ENCODE peak calls at places on chromosomes 13 and 19, in nine cellular contexts. One of them, this sample, is unnamed.

GRCh38 chr13:26605845-26606244 is 48.4 kb downstream of the WASF3 start:
- DNase-seq in H7: peak; percentile 42
- DNase-seq in thoracic aorta: no peak
- DNase-seq in tibial artery: no peak
- DNase-seq in spleen: no peak
- DNase-seq in DND-41: no peak
- DNase-seq in testis: peak; percentile 34
- DNase-seq in pancreas: no peak
- DNase-seq in WERI-Rb-1: peak; percentile 65
- DNase-seq in this sample: no peak

GRCh38 chr13:107712145-107712544 is 503.2 kb downstream of the LIG4 start:
- DNase-seq in H7: no peak
- DNase-seq in thoracic aorta: no peak
- DNase-seq in tibial artery: no peak
- DNase-seq in spleen: no peak
- DNase-seq in DND-41: no peak
- DNase-seq in testis: no peak
- DNase-seq in pancreas: no peak
- DNase-seq in WERI-Rb-1: no peak
- DNase-seq in this sample: no peak

GRCh38 chr19:13842294-13843103 is 34.4 kb upstream of the NANOS3 start:
- DNase-seq in H7: peak; percentile 95
- DNase-seq in thoracic aorta: peak; percentile 70
- DNase-seq in tibial artery: peak; percentile 89
- DNase-seq in spleen: peak; percentile 93
- DNase-seq in DND-41: peak; percentile 42
- DNase-seq in testis: peak; percentile 83
- DNase-seq in pancreas: peak; percentile 89
- DNase-seq in WERI-Rb-1: peak; percentile 62
- DNase-seq in this sample: peak; percentile 49

GRCh38 chr13:67140006-67140405 is 90.1 kb downstream of the PCDH9 start:
- DNase-seq in H7: no peak
- DNase-seq in thoracic aorta: no peak
- DNase-seq in tibial artery: no peak
- DNase-seq in spleen: no peak
- DNase-seq in DND-41: no peak
- DNase-seq in testis: no peak
- DNase-seq in pancreas: no peak
- DNase-seq in WERI-Rb-1: no peak
- DNase-seq in this sample: no peak

GRCh38 chr13:77521595-77522367 is 13.7 kb upstream of the SCEL start:
- DNase-seq in H7: peak; percentile 14
- DNase-seq in thoracic aorta: no peak
- DNase-seq in tibial artery: no peak
- DNase-seq in spleen: no peak
- DNase-seq in DND-41: no peak
- DNase-seq in testis: no peak
- DNase-seq in pancreas: no peak
- DNase-seq in WERI-Rb-1: no peak
- DNase-seq in this sample: no peak

GRCh38 chr13:73607489-73608156 is 526.6 kb downstream of the KLF12 start:
- DNase-seq in H7: no peak
- DNase-seq in thoracic aorta: no peak
- DNase-seq in tibial artery: no peak
- DNase-seq in spleen: no peak
- DNase-seq in DND-41: no peak
- DNase-seq in testis: no peak
- DNase-seq in pancreas: no peak
- DNase-seq in WERI-Rb-1: no peak
- DNase-seq in this sample: peak; percentile 88

GRCh38 chr13:92649140-92649813 is 577.3 kb upstream of the GPC6 start:
- DNase-seq in H7: no peak
- DNase-seq in thoracic aorta: no peak
- DNase-seq in tibial artery: no peak
- DNase-seq in spleen: no peak
- DNase-seq in DND-41: no peak
- DNase-seq in testis: no peak
- DNase-seq in pancreas: no peak
- DNase-seq in WERI-Rb-1: no peak
- DNase-seq in this sample: no peak

GRCh38 chr13:41428155-41428554 is 29.2 kb upstream of the RGCC start:
- DNase-seq in H7: peak; percentile 78
- DNase-seq in thoracic aorta: no peak
- DNase-seq in tibial artery: no peak
- DNase-seq in spleen: peak; percentile 69
- DNase-seq in DND-41: no peak
- DNase-seq in testis: no peak
- DNase-seq in pancreas: no peak
- DNase-seq in WERI-Rb-1: no peak
- DNase-seq in this sample: no peak

GRCh38 chr13:44197791-44198770 is 175.5 kb upstream of the SERP2 start:
- DNase-seq in H7: no peak
- DNase-seq in thoracic aorta: no peak
- DNase-seq in tibial artery: no peak
- DNase-seq in spleen: no peak
- DNase-seq in DND-41: no peak
- DNase-seq in testis: no peak
- DNase-seq in pancreas: no peak
- DNase-seq in WERI-Rb-1: no peak
- DNase-seq in this sample: no peak

GRCh38 chr13:30802953-30803478 is 67.7 kb downstream of the ALOX5AP start:
- DNase-seq in H7: peak; percentile 91
- DNase-seq in thoracic aorta: peak; percentile 54
- DNase-seq in tibial artery: peak; percentile 85
- DNase-seq in spleen: peak; percentile 96
- DNase-seq in DND-41: peak; percentile 85
- DNase-seq in testis: peak; percentile 94
- DNase-seq in pancreas: peak; percentile 92
- DNase-seq in WERI-Rb-1: peak; percentile 73
- DNase-seq in this sample: peak; percentile 57
- H3K4me3 ChIP-seq in H7: peak overlapping the region; percentile 25
- H3K4me3 ChIP-seq in thoracic aorta: peak overlapping the region; percentile 68
- H3K4me3 ChIP-seq in tibial artery: peak overlapping the region; percentile 47
- H3K4me3 ChIP-seq in spleen: peak overlapping the region; percentile 8
- H3K4me3 ChIP-seq in DND-41: no peak overlapping the region
- H3K4me3 ChIP-seq in testis: peak overlapping the region; percentile 68
- H3K4me3 ChIP-seq in pancreas: no peak overlapping the region
- H3K4me3 ChIP-seq in WERI-Rb-1: no peak overlapping the region
- H3K4me3 ChIP-seq in this sample: no peak overlapping the region

GRCh38 chr19:1260749-1261511 is 8.2 kb upstream of the CIRBP start:
- DNase-seq in H7: peak; percentile 100
- DNase-seq in thoracic aorta: no peak
- DNase-seq in tibial artery: peak; percentile 94
- DNase-seq in spleen: peak; percentile 98
- DNase-seq in DND-41: peak; percentile 98
- DNase-seq in testis: peak; percentile 97
- DNase-seq in pancreas: peak; percentile 97
- DNase-seq in WERI-Rb-1: peak; percentile 95
- DNase-seq in this sample: peak; percentile 97

GRCh38 chr19:1261863-1262686 is 7.1 kb upstream of the CIRBP start:
- DNase-seq in H7: peak; percentile 69
- DNase-seq in thoracic aorta: peak; percentile 74
- DNase-seq in tibial artery: peak; percentile 71
- DNase-seq in spleen: peak; percentile 90
- DNase-seq in DND-41: no peak
- DNase-seq in testis: no peak
- DNase-seq in pancreas: peak; percentile 89
- DNase-seq in WERI-Rb-1: no peak
- DNase-seq in this sample: no peak

GRCh38 chr19:1261512-1261862 is 7.6 kb upstream of the CIRBP start:
- DNase-seq in H7: peak; percentile 81
- DNase-seq in thoracic aorta: no peak
- DNase-seq in tibial artery: no peak
- DNase-seq in spleen: no peak
- DNase-seq in DND-41: no peak
- DNase-seq in testis: no peak
- DNase-seq in pancreas: no peak
- DNase-seq in WERI-Rb-1: no peak
- DNase-seq in this sample: no peak

GRCh38 chr19:1263198-1263597 is 5.9 kb upstream of the CIRBP start:
- DNase-seq in H7: no peak
- DNase-seq in thoracic aorta: no peak
- DNase-seq in tibial artery: no peak
- DNase-seq in spleen: peak; percentile 84
- DNase-seq in DND-41: no peak
- DNase-seq in testis: no peak
- DNase-seq in pancreas: no peak
- DNase-seq in WERI-Rb-1: no peak
- DNase-seq in this sample: no peak

GRCh38 chr19:1262687-1263123 is 6.4 kb upstream of the CIRBP start:
- DNase-seq in H7: peak; percentile 90
- DNase-seq in thoracic aorta: no peak
- DNase-seq in tibial artery: no peak
- DNase-seq in spleen: peak; percentile 87
- DNase-seq in DND-41: no peak
- DNase-seq in testis: no peak
- DNase-seq in pancreas: no peak
- DNase-seq in WERI-Rb-1: no peak
- DNase-seq in this sample: no peak
- H3K4me3 ChIP-seq in H7: peak overlapping the region; percentile 78
- H3K4me3 ChIP-seq in thoracic aorta: peak overlapping the region; percentile 82
- H3K4me3 ChIP-seq in tibial artery: no peak overlapping the region
- H3K4me3 ChIP-seq in spleen: peak overlapping the region; percentile 65
- H3K4me3 ChIP-seq in DND-41: no peak overlapping the region
- H3K4me3 ChIP-seq in testis: no peak overlapping the region
- H3K4me3 ChIP-seq in pancreas: no peak overlapping the region
- H3K4me3 ChIP-seq in WERI-Rb-1: no peak overlapping the region
- H3K4me3 ChIP-seq in this sample: peak overlapping the region; percentile 58

DNA sequence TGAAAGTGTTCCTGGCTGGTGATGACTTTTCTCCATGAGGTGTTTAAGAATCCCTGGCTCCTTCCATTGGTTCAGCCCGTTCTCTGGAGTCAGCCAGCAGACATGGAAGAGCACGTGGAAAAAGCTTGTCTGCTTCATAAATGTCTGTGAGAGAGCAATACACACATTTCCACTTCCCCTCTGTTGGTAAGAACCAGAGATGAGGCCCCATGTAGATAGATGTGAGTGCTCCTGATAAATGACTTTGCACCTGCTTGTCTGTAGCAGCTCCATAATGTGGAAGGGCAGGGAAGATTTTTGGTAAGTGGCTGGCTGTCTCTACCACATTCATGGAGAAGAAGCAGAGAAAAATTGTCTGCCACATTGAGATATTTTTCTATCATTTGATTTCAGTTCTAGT is 325.8 kb downstream of the LMO7 start:
- DNase-seq in H7: no peak
- DNase-seq in thoracic aorta: no peak
- DNase-seq in tibial artery: no peak
- DNase-seq in spleen: no peak
- DNase-seq in DND-41: no peak
- DNase-seq in testis: no peak
- DNase-seq in pancreas: no peak
- DNase-seq in WERI-Rb-1: no peak
- DNase-seq in this sample: no peak
- H3K4me3 ChIP-seq in H7: no peak overlapping the region
- H3K4me3 ChIP-seq in thoracic aorta: no peak overlapping the region
- H3K4me3 ChIP-seq in tibial artery: no peak overlapping the region
- H3K4me3 ChIP-seq in spleen: no peak overlapping the region
- H3K4me3 ChIP-seq in DND-41: no peak overlapping the region
- H3K4me3 ChIP-seq in testis: no peak overlapping the region
- H3K4me3 ChIP-seq in pancreas: no peak overlapping the region
- H3K4me3 ChIP-seq in WERI-Rb-1: no peak overlapping the region
- H3K4me3 ChIP-seq in this sample: no peak overlapping the region

GRCh38 chr19:46411088-46412033 is 2.0 kb downstream of the CCDC8 start:
- DNase-seq in H7: no peak
- DNase-seq in thoracic aorta: no peak
- DNase-seq in tibial artery: no peak
- DNase-seq in spleen: no peak
- DNase-seq in DND-41: no peak
- DNase-seq in testis: no peak
- DNase-seq in pancreas: no peak
- DNase-seq in WERI-Rb-1: no peak
- DNase-seq in this sample: no peak

GRCh38 chr19:46413262-46414031 is at the start of gene CCDC8:
- DNase-seq in H7: peak; percentile 98
- DNase-seq in thoracic aorta: no peak
- DNase-seq in tibial artery: peak; percentile 79
- DNase-seq in spleen: no peak
- DNase-seq in DND-41: no peak
- DNase-seq in testis: peak; percentile 95
- DNase-seq in pancreas: peak; percentile 92
- DNase-seq in WERI-Rb-1: no peak
- DNase-seq in this sample: no peak

GRCh38 chr19:46410205-46411087 is 2.9 kb downstream of the CCDC8 start:
- DNase-seq in H7: no peak
- DNase-seq in thoracic aorta: no peak
- DNase-seq in tibial artery: no peak
- DNase-seq in spleen: no peak
- DNase-seq in DND-41: no peak
- DNase-seq in testis: no peak
- DNase-seq in pancreas: no peak
- DNase-seq in WERI-Rb-1: no peak
- DNase-seq in this sample: no peak

GRCh38 chr19:46412983-46413261 is 442 bp downstream of the CCDC8 start:
- DNase-seq in H7: no peak
- DNase-seq in thoracic aorta: no peak
- DNase-seq in tibial artery: no peak
- DNase-seq in spleen: no peak
- DNase-seq in DND-41: no peak
- DNase-seq in testis: no peak
- DNase-seq in pancreas: no peak
- DNase-seq in WERI-Rb-1: no peak
- DNase-seq in this sample: no peak

DNA sequence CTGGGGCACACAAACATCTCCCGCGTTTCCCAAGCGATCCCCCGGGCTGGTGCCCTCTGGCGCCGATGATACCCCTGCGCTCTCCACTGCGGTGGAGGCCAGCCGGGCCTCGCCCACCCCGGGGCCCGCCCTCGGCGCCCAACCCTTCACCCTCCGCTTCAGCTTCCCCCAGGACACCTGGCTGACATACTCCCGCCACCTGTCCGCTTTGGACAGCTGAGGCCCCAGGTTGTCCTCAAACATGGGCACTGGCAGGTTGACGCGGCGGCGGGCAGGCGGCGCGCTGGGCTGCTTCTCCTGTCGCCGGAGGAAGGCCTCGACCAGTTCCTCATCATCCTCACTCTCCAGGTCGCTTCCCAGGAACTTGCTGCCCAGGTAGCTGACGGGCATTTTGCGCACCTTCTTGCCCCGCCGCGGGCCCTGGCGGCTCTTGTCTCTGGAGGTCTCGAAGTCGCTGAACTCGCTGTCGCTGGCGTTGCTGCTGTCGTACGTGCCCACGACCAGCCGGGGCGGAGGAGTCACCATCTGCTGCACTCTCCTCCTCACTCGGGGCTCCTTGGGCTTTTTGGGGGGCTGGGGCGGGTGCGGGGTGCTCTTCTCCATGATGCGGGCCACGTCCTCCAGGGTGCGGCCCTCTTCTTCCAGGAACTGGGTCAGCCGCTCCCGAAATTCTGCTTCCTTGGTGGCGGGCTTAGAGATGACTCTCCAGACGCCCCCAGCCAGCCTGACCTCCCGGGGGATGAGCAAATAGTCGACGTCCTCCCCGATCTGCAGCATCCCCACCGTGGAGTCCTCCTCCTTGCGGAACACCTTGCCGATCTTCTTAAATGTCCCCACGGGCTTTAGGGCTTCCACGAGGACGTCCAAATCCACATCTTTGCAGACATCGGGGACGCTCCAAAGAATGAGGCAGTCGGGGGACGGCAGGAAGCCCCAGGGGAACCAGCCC is 1.1 kb downstream of the CCDC8 start:
- DNase-seq in H7: peak; percentile 69
- DNase-seq in thoracic aorta: no peak
- DNase-seq in tibial artery: no peak
- DNase-seq in spleen: no peak
- DNase-seq in DND-41: no peak
- DNase-seq in testis: no peak
- DNase-seq in pancreas: peak; percentile 70
- DNase-seq in WERI-Rb-1: no peak
- DNase-seq in this sample: no peak
- H3K4me3 ChIP-seq in H7: peak overlapping the region; percentile 89
- H3K4me3 ChIP-seq in thoracic aorta: peak overlapping the region; percentile 78
- H3K4me3 ChIP-seq in tibial artery: peak overlapping the region; percentile 58
- H3K4me3 ChIP-seq in spleen: peak overlapping the region; percentile 28
- H3K4me3 ChIP-seq in DND-41: no peak overlapping the region
- H3K4me3 ChIP-seq in testis: peak overlapping the region; percentile 73
- H3K4me3 ChIP-seq in pancreas: peak overlapping the region; percentile 69
- H3K4me3 ChIP-seq in WERI-Rb-1: no peak overlapping the region
- H3K4me3 ChIP-seq in this sample: no peak overlapping the region

This sample was measured in HAP-1.